ENCODE peak calls at places on chromosomes 12 and 14, in eight cellular contexts. One of them, this sample, is unnamed. For H3K9me3, the result is how much of the 10 kb centered on the place peaks cover.

GRCh38 chr14:98932436-98933325 is 339.3 kb downstream of the BCL11B start:
- DNase-seq in right cardiac atrium: no peak
- DNase-seq in sigmoid colon: peak
- DNase-seq in esophagus squamous epithelium: no peak
- DNase-seq in tibial nerve: no peak
- DNase-seq in effector memory CD4-positive, alpha-beta T cell: no peak
- DNase-seq in body of pancreas: no peak
- DNase-seq in thyroid gland: no peak
- DNase-seq in this sample: no peak

GRCh38 chr12:50780016-50780415 is 16.1 kb downstream of the ATF1 start:
- DNase-seq in right cardiac atrium: no peak
- DNase-seq in sigmoid colon: no peak
- DNase-seq in esophagus squamous epithelium: no peak
- DNase-seq in tibial nerve: no peak
- DNase-seq in effector memory CD4-positive, alpha-beta T cell: no peak
- DNase-seq in body of pancreas: no peak
- DNase-seq in thyroid gland: no peak
- DNase-seq in this sample: no peak

GRCh38 chr12:22781339-22781738 is 156.4 kb downstream of the ETNK1 start:
- DNase-seq in right cardiac atrium: no peak
- DNase-seq in sigmoid colon: no peak
- DNase-seq in esophagus squamous epithelium: no peak
- DNase-seq in tibial nerve: no peak
- DNase-seq in effector memory CD4-positive, alpha-beta T cell: no peak
- DNase-seq in body of pancreas: no peak
- DNase-seq in thyroid gland: no peak
- DNase-seq in this sample: no peak

GRCh38 chr12:65335021-65335714 is 56.7 kb downstream of the MSRB3 start:
- DNase-seq in right cardiac atrium: peak
- DNase-seq in sigmoid colon: peak
- DNase-seq in esophagus squamous epithelium: no peak
- DNase-seq in tibial nerve: peak
- DNase-seq in effector memory CD4-positive, alpha-beta T cell: no peak
- DNase-seq in body of pancreas: peak
- DNase-seq in thyroid gland: peak
- DNase-seq in this sample: peak

GRCh38 chr12:6700646-6701051 is at the start of gene PIANP:
- DNase-seq in right cardiac atrium: peak
- DNase-seq in sigmoid colon: peak
- DNase-seq in esophagus squamous epithelium: no peak
- DNase-seq in tibial nerve: no peak
- DNase-seq in effector memory CD4-positive, alpha-beta T cell: peak
- DNase-seq in body of pancreas: peak
- DNase-seq in thyroid gland: peak
- DNase-seq in this sample: no peak

GRCh38 chr12:107404981-107405380 is 280.6 kb upstream of the PWP1 start:
- DNase-seq in right cardiac atrium: no peak
- DNase-seq in sigmoid colon: no peak
- DNase-seq in esophagus squamous epithelium: no peak
- DNase-seq in tibial nerve: no peak
- DNase-seq in effector memory CD4-positive, alpha-beta T cell: no peak
- DNase-seq in body of pancreas: peak
- DNase-seq in thyroid gland: peak
- DNase-seq in this sample: no peak

GRCh38 chr12:50257226-50258166 is 25.8 kb downstream of the LIMA1 start:
- DNase-seq in right cardiac atrium: no peak
- DNase-seq in sigmoid colon: no peak
- DNase-seq in esophagus squamous epithelium: no peak
- DNase-seq in tibial nerve: peak
- DNase-seq in effector memory CD4-positive, alpha-beta T cell: no peak
- DNase-seq in body of pancreas: peak
- DNase-seq in thyroid gland: peak
- DNase-seq in this sample: no peak

GRCh38 chr12:60394680-60395079 is 798.9 kb downstream of the SLC16A7 start:
- DNase-seq in right cardiac atrium: no peak
- DNase-seq in sigmoid colon: no peak
- DNase-seq in esophagus squamous epithelium: no peak
- DNase-seq in tibial nerve: no peak
- DNase-seq in effector memory CD4-positive, alpha-beta T cell: no peak
- DNase-seq in body of pancreas: no peak
- DNase-seq in thyroid gland: no peak
- DNase-seq in this sample: peak

GRCh38 chr14:53409974-53410373 is 256.9 kb upstream of the DDHD1 start:
- DNase-seq in right cardiac atrium: no peak
- DNase-seq in sigmoid colon: no peak
- DNase-seq in esophagus squamous epithelium: no peak
- DNase-seq in tibial nerve: no peak
- DNase-seq in effector memory CD4-positive, alpha-beta T cell: no peak
- DNase-seq in body of pancreas: no peak
- DNase-seq in thyroid gland: no peak
- DNase-seq in this sample: no peak

GRCh38 chr14:64717870-64718269 is 13.6 kb downstream of the PLEKHG3 start:
- DNase-seq in right cardiac atrium: peak
- DNase-seq in sigmoid colon: peak
- DNase-seq in esophagus squamous epithelium: no peak
- DNase-seq in tibial nerve: no peak
- DNase-seq in effector memory CD4-positive, alpha-beta T cell: no peak
- DNase-seq in body of pancreas: peak
- DNase-seq in thyroid gland: peak
- DNase-seq in this sample: no peak

GRCh38 chr14:64713677-64714076 is 9.5 kb downstream of the PLEKHG3 start:
- DNase-seq in right cardiac atrium: no peak
- DNase-seq in sigmoid colon: no peak
- DNase-seq in esophagus squamous epithelium: no peak
- DNase-seq in tibial nerve: no peak
- DNase-seq in effector memory CD4-positive, alpha-beta T cell: no peak
- DNase-seq in body of pancreas: no peak
- DNase-seq in thyroid gland: no peak
- DNase-seq in this sample: no peak

GRCh38 chr14:64715146-64715627 is 11.0 kb downstream of the PLEKHG3 start:
- DNase-seq in right cardiac atrium: no peak
- DNase-seq in sigmoid colon: peak
- DNase-seq in esophagus squamous epithelium: no peak
- DNase-seq in tibial nerve: no peak
- DNase-seq in effector memory CD4-positive, alpha-beta T cell: no peak
- DNase-seq in body of pancreas: no peak
- DNase-seq in thyroid gland: peak
- DNase-seq in this sample: no peak

GRCh38 chr14:64715628-64716412 is 11.6 kb downstream of the PLEKHG3 start:
- DNase-seq in right cardiac atrium: no peak
- DNase-seq in sigmoid colon: peak
- DNase-seq in esophagus squamous epithelium: no peak
- DNase-seq in tibial nerve: no peak
- DNase-seq in effector memory CD4-positive, alpha-beta T cell: no peak
- DNase-seq in body of pancreas: peak
- DNase-seq in thyroid gland: peak
- DNase-seq in this sample: no peak

GRCh38 chr14:64714432-64715025 is 10.3 kb downstream of the PLEKHG3 start:
- DNase-seq in right cardiac atrium: no peak
- DNase-seq in sigmoid colon: no peak
- DNase-seq in esophagus squamous epithelium: no peak
- DNase-seq in tibial nerve: no peak
- DNase-seq in effector memory CD4-positive, alpha-beta T cell: no peak
- DNase-seq in body of pancreas: no peak
- DNase-seq in thyroid gland: no peak
- DNase-seq in this sample: no peak
- H3K27ac ChIP-seq in right cardiac atrium: peak
- H3K27ac ChIP-seq in sigmoid colon: no peak
- H3K27ac ChIP-seq in esophagus squamous epithelium: peak
- H3K27ac ChIP-seq in tibial nerve: peak
- H3K27ac ChIP-seq in effector memory CD4-positive, alpha-beta T cell: no peak
- H3K27ac ChIP-seq in body of pancreas: peak
- H3K27ac ChIP-seq in thyroid gland: peak
- H3K27ac ChIP-seq in this sample: no peak

GRCh38 chr14:33408291-33408690 is 469.6 kb downstream of the NPAS3 start:
- DNase-seq in right cardiac atrium: no peak
- DNase-seq in sigmoid colon: no peak
- DNase-seq in esophagus squamous epithelium: no peak
- DNase-seq in tibial nerve: no peak
- DNase-seq in effector memory CD4-positive, alpha-beta T cell: no peak
- DNase-seq in body of pancreas: no peak
- DNase-seq in thyroid gland: no peak
- DNase-seq in this sample: no peak
- H3K9me3 ChIP-seq in right cardiac atrium: under half
- H3K9me3 ChIP-seq in sigmoid colon: under half
- H3K9me3 ChIP-seq in esophagus squamous epithelium: under half
- H3K9me3 ChIP-seq in tibial nerve: under half
- H3K9me3 ChIP-seq in effector memory CD4-positive, alpha-beta T cell: under half
- H3K9me3 ChIP-seq in body of pancreas: under half
- H3K9me3 ChIP-seq in thyroid gland: under half
- H3K9me3 ChIP-seq in this sample: under half

GRCh38 chr12:81800298-81801148 is 41.4 kb upstream of the PPFIA2 start:
- DNase-seq in right cardiac atrium: peak
- DNase-seq in sigmoid colon: no peak
- DNase-seq in esophagus squamous epithelium: no peak
- DNase-seq in tibial nerve: peak
- DNase-seq in effector memory CD4-positive, alpha-beta T cell: no peak
- DNase-seq in body of pancreas: no peak
- DNase-seq in thyroid gland: no peak
- DNase-seq in this sample: no peak

GRCh38 chr12:81797100-81797499 is 38.0 kb upstream of the PPFIA2 start:
- DNase-seq in right cardiac atrium: no peak
- DNase-seq in sigmoid colon: no peak
- DNase-seq in esophagus squamous epithelium: no peak
- DNase-seq in tibial nerve: no peak
- DNase-seq in effector memory CD4-positive, alpha-beta T cell: no peak
- DNase-seq in body of pancreas: no peak
- DNase-seq in thyroid gland: no peak
- DNase-seq in this sample: no peak

GRCh38 chr12:81792666-81793065 is 33.5 kb upstream of the PPFIA2 start:
- DNase-seq in right cardiac atrium: no peak
- DNase-seq in sigmoid colon: no peak
- DNase-seq in esophagus squamous epithelium: no peak
- DNase-seq in tibial nerve: no peak
- DNase-seq in effector memory CD4-positive, alpha-beta T cell: no peak
- DNase-seq in body of pancreas: no peak
- DNase-seq in thyroid gland: no peak
- DNase-seq in this sample: no peak

GRCh38 chr12:81798294-81798693 is 39.1 kb upstream of the PPFIA2 start:
- DNase-seq in right cardiac atrium: no peak
- DNase-seq in sigmoid colon: no peak
- DNase-seq in esophagus squamous epithelium: no peak
- DNase-seq in tibial nerve: no peak
- DNase-seq in effector memory CD4-positive, alpha-beta T cell: no peak
- DNase-seq in body of pancreas: no peak
- DNase-seq in thyroid gland: no peak
- DNase-seq in this sample: no peak
- H3K27ac ChIP-seq in right cardiac atrium: no peak
- H3K27ac ChIP-seq in sigmoid colon: no peak
- H3K27ac ChIP-seq in esophagus squamous epithelium: no peak
- H3K27ac ChIP-seq in tibial nerve: no peak
- H3K27ac ChIP-seq in effector memory CD4-positive, alpha-beta T cell: no peak
- H3K27ac ChIP-seq in body of pancreas: no peak
- H3K27ac ChIP-seq in thyroid gland: no peak
- H3K27ac ChIP-seq in this sample: no peak

GRCh38 chr12:34600592-34601462 is 578.5 kb downstream of the ALG10 start:
- DNase-seq in right cardiac atrium: no peak
- DNase-seq in sigmoid colon: no peak
- DNase-seq in esophagus squamous epithelium: no peak
- DNase-seq in tibial nerve: no peak
- DNase-seq in effector memory CD4-positive, alpha-beta T cell: no peak
- DNase-seq in body of pancreas: no peak
- DNase-seq in thyroid gland: no peak
- DNase-seq in this sample: no peak
- H3K9me3 ChIP-seq in right cardiac atrium: under half
- H3K9me3 ChIP-seq in sigmoid colon: under half
- H3K9me3 ChIP-seq in esophagus squamous epithelium: half or more
- H3K9me3 ChIP-seq in tibial nerve: half or more
- H3K9me3 ChIP-seq in effector memory CD4-positive, alpha-beta T cell: under half
- H3K9me3 ChIP-seq in body of pancreas: under half
- H3K9me3 ChIP-seq in thyroid gland: under half
- H3K9me3 ChIP-seq in this sample: half or more

GRCh38 chr12:48767047-48767446 is 21.8 kb downstream of the ADCY6 start:
- DNase-seq in right cardiac atrium: peak
- DNase-seq in sigmoid colon: no peak
- DNase-seq in esophagus squamous epithelium: no peak
- DNase-seq in tibial nerve: peak
- DNase-seq in effector memory CD4-positive, alpha-beta T cell: no peak
- DNase-seq in body of pancreas: peak
- DNase-seq in thyroid gland: no peak
- DNase-seq in this sample: no peak

GRCh38 chr12:48768736-48769135 is 20.2 kb downstream of the ADCY6 start:
- DNase-seq in right cardiac atrium: no peak
- DNase-seq in sigmoid colon: no peak
- DNase-seq in esophagus squamous epithelium: no peak
- DNase-seq in tibial nerve: no peak
- DNase-seq in effector memory CD4-positive, alpha-beta T cell: no peak
- DNase-seq in body of pancreas: no peak
- DNase-seq in thyroid gland: no peak
- DNase-seq in this sample: no peak

GRCh38 chr12:48765753-48766162 is 23.1 kb downstream of the ADCY6 start:
- DNase-seq in right cardiac atrium: no peak
- DNase-seq in sigmoid colon: no peak
- DNase-seq in esophagus squamous epithelium: no peak
- DNase-seq in tibial nerve: no peak
- DNase-seq in effector memory CD4-positive, alpha-beta T cell: no peak
- DNase-seq in body of pancreas: peak
- DNase-seq in thyroid gland: no peak
- DNase-seq in this sample: no peak

GRCh38 chr12:48768147-48768546 is 20.7 kb downstream of the ADCY6 start:
- DNase-seq in right cardiac atrium: no peak
- DNase-seq in sigmoid colon: no peak
- DNase-seq in esophagus squamous epithelium: no peak
- DNase-seq in tibial nerve: no peak
- DNase-seq in effector memory CD4-positive, alpha-beta T cell: no peak
- DNase-seq in body of pancreas: no peak
- DNase-seq in thyroid gland: no peak
- DNase-seq in this sample: no peak

DNA sequence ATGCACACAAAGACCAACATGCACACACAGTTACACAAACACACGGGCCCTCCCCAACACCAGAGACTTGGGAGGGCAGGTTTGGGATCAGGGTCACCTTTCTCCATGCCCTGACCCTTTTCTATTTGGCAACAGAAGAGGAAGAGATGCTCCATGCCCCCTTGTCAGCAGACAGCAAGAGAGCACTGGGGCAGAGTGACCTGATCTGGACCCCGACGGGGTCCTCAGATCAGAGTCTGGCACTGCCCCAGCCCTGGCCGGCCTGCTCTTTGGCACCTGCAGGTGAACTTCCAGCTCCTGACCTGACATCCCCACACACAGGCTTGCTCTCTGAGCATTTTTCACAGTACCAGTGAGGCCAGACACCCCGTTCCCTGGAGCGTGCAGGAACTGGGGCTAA is 21.4 kb downstream of the ADCY6 start:
- DNase-seq in right cardiac atrium: no peak
- DNase-seq in sigmoid colon: no peak
- DNase-seq in esophagus squamous epithelium: no peak
- DNase-seq in tibial nerve: no peak
- DNase-seq in effector memory CD4-positive, alpha-beta T cell: no peak
- DNase-seq in body of pancreas: no peak
- DNase-seq in thyroid gland: no peak
- DNase-seq in this sample: no peak
- H3K27ac ChIP-seq in right cardiac atrium: peak
- H3K27ac ChIP-seq in sigmoid colon: no peak
- H3K27ac ChIP-seq in esophagus squamous epithelium: no peak
- H3K27ac ChIP-seq in tibial nerve: peak
- H3K27ac ChIP-seq in effector memory CD4-positive, alpha-beta T cell: no peak
- H3K27ac ChIP-seq in body of pancreas: no peak
- H3K27ac ChIP-seq in thyroid gland: no peak
- H3K27ac ChIP-seq in this sample: no peak